ENCODE peak calls at places on chromosomes 7 and 10, in nine cellular contexts. E is renal cortical epithelial cell, S is NCI-H1092, Z is activated T-cell treated with anti-CD3 and anti-CD28 coated beads for 1 hour, O is germinal center, Q is GM10248, M is iPS-NIHi11, N is heart right ventricle, G is neural progenitor cell. D is an unnamed sample.

GRCh38 chr10:118175148-118175547 is 128.4 kb upstream of the RAB11FIP2 start:
- DNase-seq in Q (no peak), G (no peak), Z (no peak), S (no peak), M (no peak), N (no peak), E (peak), O (no peak), D (no peak)

GRCh38 chr10:96896884-96897589 is 64.9 kb downstream of the LCOR start:
- DNase-seq in Q (peak), E (peak), M (no peak), O (no peak), S (no peak), Z (no peak), G (no peak), N (no peak), D (no peak)

GRCh38 chr10:78909268-78909667 is 159.5 kb upstream of the ZMIZ1 start:
- DNase-seq in N (no peak), M (no peak), G (peak), O (no peak), Q (no peak), S (peak), Z (no peak), E (no peak), D (no peak)

GRCh38 chr10:131651674-131652093 is 249.1 kb upstream of the PPP2R2D start:
- DNase-seq in G (peak), Z (no peak), O (no peak), E (no peak), Q (no peak), N (no peak), S (no peak), M (peak), D (no peak)

GRCh38 chr7:28465697-28466096 is 53.4 kb downstream of the CREB5 start:
- DNase-seq in M (no peak), Z (no peak), Q (no peak), N (no peak), E (no peak), G (no peak), S (no peak), O (no peak), D (no peak)

GRCh38 chr10:62067560-62067959 is 166.1 kb downstream of the ARID5B start:
- DNase-seq in M (no peak), S (no peak), N (no peak), G (no peak), Z (no peak), O (no peak), E (no peak), Q (no peak), D (no peak)

GRCh38 chr10:22599048-22599561 is 115.3 kb downstream of the PIP4K2A start:
- DNase-seq in E (peak), N (no peak), G (no peak), O (no peak), S (no peak), Z (no peak), M (no peak), Q (no peak), D (no peak)

GRCh38 chr10:50438049-50438936 is 185.5 kb downstream of the SGMS1 start:
- DNase-seq in S (no peak), E (no peak), Z (no peak), N (no peak), M (no peak), Q (no peak), O (no peak), G (no peak), D (no peak)

GRCh38 chr10:58573970-58574538 is 61.4 kb downstream of the BICC1 start:
- DNase-seq in N (no peak), Z (no peak), Q (no peak), M (no peak), E (no peak), S (no peak), O (no peak), G (no peak), D (no peak)

GRCh38 chr7:158782638-158783490 is 46.4 kb downstream of the ESYT2 start:
- DNase-seq in E (peak), Q (no peak), S (no peak), G (peak), Z (no peak), O (no peak), M (peak), N (peak), D (no peak)

GRCh38 chr7:137703291-137704010 is 143.3 kb downstream of the DGKI start:
- DNase-seq in N (no peak), S (no peak), M (no peak), Q (no peak), G (no peak), E (no peak), Z (no peak), O (no peak), D (no peak)

GRCh38 chr10:72255977-72256729 is 17.6 kb upstream of the DDIT4 start:
- DNase-seq in N (no peak), E (no peak), O (no peak), S (no peak), G (no peak), M (no peak), Q (no peak), Z (no peak), D (no peak)

GRCh38 chr7:41842956-41843355 is 140.1 kb upstream of the INHBA start:
- DNase-seq in O (no peak), S (no peak), M (no peak), N (no peak), Q (no peak), E (no peak), Z (no peak), G (no peak), D (no peak)

GRCh38 chr10:12835709-12836108 is 165.8 kb downstream of the CCDC3 start:
- DNase-seq in Z (no peak), O (no peak), Q (no peak), N (no peak), M (no peak), S (no peak), G (no peak), E (peak), D (no peak)

GRCh38 chr7:80997841-80998240 is 79.0 kb upstream of the SEMA3C start:
- DNase-seq in M (no peak), G (no peak), Q (no peak), O (no peak), S (no peak), Z (no peak), E (no peak), N (no peak), D (no peak)

GRCh38 chr7:12146813-12147212 is 64.3 kb upstream of the TMEM106B start:
- DNase-seq in Z (no peak), Q (no peak), G (no peak), S (no peak), E (no peak), O (no peak), M (peak), N (no peak), D (no peak)

GRCh38 chr7:136016649-136017395 is 39.7 kb upstream of the MTPN start:
- DNase-seq in E (no peak), Z (no peak), G (no peak), O (no peak), Q (no peak), S (no peak), M (no peak), N (no peak), D (no peak)

GRCh38 chr7:81519886-81520285 is 250.0 kb downstream of the HGF start:
- DNase-seq in G (no peak), Q (no peak), S (no peak), O (no peak), Z (no peak), M (no peak), E (no peak), N (no peak), D (no peak)

GRCh38 chr7:150340024-150340749 is 1.2 kb downstream of the RARRES2 start:
- DNase-seq in N (peak), S (no peak), Z (no peak), Q (no peak), G (peak), O (no peak), M (peak), E (peak), D (no peak)

GRCh38 chr7:7554021-7554432 is 12.7 kb upstream of the MIOS start:
- DNase-seq in Q (no peak), G (peak), O (no peak), M (no peak), N (no peak), E (peak), Z (no peak), S (peak), D (no peak)

GRCh38 chr7:22361795-22362194 is 4.8 kb upstream of the RAPGEF5 start:
- DNase-seq in O (no peak), S (peak), Q (no peak), N (no peak), G (no peak), E (peak), M (no peak), Z (no peak), D (no peak)

GRCh38 chr10:131180941-131181855 is 130.3 kb downstream of the TCERG1L start:
- DNase-seq in E (no peak), G (no peak), O (no peak), M (no peak), Q (no peak), N (no peak), S (no peak), Z (no peak), D (no peak)

GRCh38 chr7:127776776-127777390 is 124.9 kb downstream of the SND1 start:
- DNase-seq in S (no peak), O (no peak), E (peak), G (no peak), Z (no peak), N (no peak), Q (no peak), M (no peak), D (no peak)

GRCh38 chr7:19519443-19519977 is 189.3 kb downstream of the POLR1F start:
- DNase-seq in Q (no peak), S (peak), M (peak), Z (no peak), E (no peak), G (no peak), N (peak), O (no peak), D (no peak)

GRCh38 chr7:22488643-22489462 is 11.1 kb downstream of the STEAP1B start:
- DNase-seq in Z (peak), S (peak), Q (peak), N (peak), G (peak), M (peak), O (peak), E (peak), D (peak)

GRCh38 chr7:47724335-47724982 is 142.5 kb upstream of the TNS3 start:
- DNase-seq in M (peak), E (peak), O (no peak), G (peak), Q (no peak), Z (no peak), N (no peak), S (no peak), D (peak)

GRCh38 chr7:41925946-41926345 is 223.1 kb upstream of the INHBA start:
- DNase-seq in E (peak), Q (no peak), N (no peak), M (no peak), S (no peak), G (no peak), Z (no peak), O (no peak), D (no peak)

GRCh38 chr7:31815796-31816195 is 128.8 kb downstream of the PPP1R17 start:
- DNase-seq in Q (no peak), G (no peak), E (no peak), O (no peak), M (no peak), N (no peak), Z (no peak), S (no peak), D (no peak)

GRCh38 chr10:131802156-131802915 is 98.5 kb upstream of the PPP2R2D start:
- DNase-seq in G (no peak), E (no peak), S (no peak), N (no peak), Z (no peak), Q (no peak), O (no peak), M (no peak), D (no peak)

GRCh38 chr10:13949844-13950542 is 363.2 kb downstream of the PRPF18 start:
- DNase-seq in G (no peak), E (peak), N (no peak), Q (no peak), M (no peak), S (no peak), O (no peak), Z (no peak), D (no peak)

GRCh38 chr10:132977807-132978206 is 35.4 kb upstream of the CFAP46 start:
- DNase-seq in O (no peak), N (no peak), G (no peak), M (peak), Z (no peak), Q (no peak), S (no peak), E (no peak), D (no peak)

GRCh38 chr7:461453-462172 is 58.0 kb downstream of the PDGFA start:
- DNase-seq in N (no peak), O (no peak), Z (no peak), M (peak), E (no peak), Q (no peak), G (no peak), S (no peak), D (no peak)

GRCh38 chr10:74238031-74238431 is 87.0 kb downstream of the ADK start:
- DNase-seq in Q (no peak), Z (no peak), G (no peak), E (peak), M (no peak), S (no peak), N (no peak), O (no peak), D (no peak)

GRCh38 chr10:51894752-51895151 is 195.4 kb upstream of the CSTF2T start:
- DNase-seq in Z (no peak), O (no peak), N (no peak), M (no peak), S (no peak), E (no peak), G (no peak), Q (no peak), D (no peak)